ENCODE peak calls at places on chromosomes 4 and X, in six cellular contexts. M is HCT116, D is gastrocnemius medialis, Q is SK-N-SH, Y is H7, P is lung. J is an unnamed sample. For H3K27me3, the result is how much of the 10 kb centered on the place peaks cover.

GRCh38 chr4:81030617-81031388 is at the start of gene BMP3:
- DNase-seq in M (no peak), D (no peak), Q (no peak), Y (peak), P (peak), J (peak)

GRCh38 chrX:24264383-24264782 is 49.5 kb downstream of the SUPT20HL2 start:
- DNase-seq in M (no peak), D (no peak), Q (no peak), Y (no peak), P (no peak), J (no peak)

GRCh38 chrX:75273483-75273882 is 402 bp upstream of the UPRT start:
- DNase-seq in M (no peak), D (no peak), Q (no peak), Y (no peak), P (no peak), J (peak)

GRCh38 chr4:158811704-158812103 is 42.9 kb downstream of the FNIP2 start:
- DNase-seq in M (no peak), D (peak), Q (no peak), Y (no peak), P (no peak), J (peak)

GRCh38 chrX:136718091-136718490 is 62.6 kb downstream of the ARHGEF6 start:
- DNase-seq in M (no peak), D (no peak), Q (no peak), Y (no peak), P (no peak), J (no peak)

GRCh38 chr4:33369366-33369899 is 2649.3 kb downstream of the PCDH7 start:
- DNase-seq in M (peak), D (no peak), Q (no peak), Y (no peak), P (no peak), J (no peak)

GRCh38 chr4:41081847-41082246 is 132.5 kb downstream of the APBB2 start:
- DNase-seq in M (no peak), D (no peak), Q (no peak), Y (no peak), P (no peak), J (no peak)

GRCh38 chr4:84971319-84971932 is 4.9 kb upstream of the WDFY3 start:
- DNase-seq in M (peak), D (no peak), Q (peak), Y (peak), P (no peak), J (no peak)

GRCh38 chr4:169202143-169202699 is 68.5 kb downstream of the SH3RF1 start:
- DNase-seq in M (no peak), D (no peak), Q (no peak), Y (no peak), P (no peak), J (no peak)

GRCh38 chr4:118757761-118758213 is 72.6 kb downstream of the METTL14 start:
- DNase-seq in M (no peak), D (no peak), Q (no peak), Y (no peak), P (no peak), J (no peak)

GRCh38 chr4:87306056-87306455 is 16.6 kb downstream of the HSD17B13 start:
- DNase-seq in M (no peak), D (no peak), Q (no peak), Y (no peak), P (no peak), J (no peak)

GRCh38 chr4:81052119-81053068 is 21.9 kb downstream of the BMP3 start:
- DNase-seq in M (peak), D (no peak), Q (peak), Y (peak), P (peak), J (peak)

GRCh38 chr4:123577507-123577906 is 180.9 kb downstream of the SPRY1 start:
- DNase-seq in M (no peak), D (no peak), Q (no peak), Y (no peak), P (no peak), J (no peak)

GRCh38 chrX:84248226-84248625 is 60.2 kb upstream of the RPS6KA6 start:
- DNase-seq in M (no peak), D (no peak), Q (no peak), Y (no peak), P (no peak), J (no peak)

GRCh38 chrX:9327747-9328145 is 137.1 kb upstream of the TBL1X start:
- DNase-seq in M (no peak), D (no peak), Q (no peak), Y (no peak), P (no peak), J (no peak)

GRCh38 chrX:48999030-48999429 is 3.0 kb downstream of the GRIPAP1 start:
- DNase-seq in M (no peak), D (no peak), Q (no peak), Y (no peak), P (no peak), J (no peak)

GRCh38 chr4:86296865-86297264 is 63.0 kb downstream of the MAPK10 start:
- DNase-seq in M (no peak), D (no peak), Q (no peak), Y (peak), P (no peak), J (no peak)

GRCh38 chr4:184267673-184268573 is 50.2 kb upstream of the ENPP6 start:
- DNase-seq in M (peak), D (no peak), Q (no peak), Y (no peak), P (peak), J (peak)

GRCh38 chr4:23909671-23910070 is 19.8 kb upstream of the PPARGC1A start:
- DNase-seq in M (no peak), D (no peak), Q (no peak), Y (no peak), P (no peak), J (no peak)

GRCh38 chr4:36011381-36011780 is 232.9 kb downstream of the ARAP2 start:
- DNase-seq in M (no peak), D (no peak), Q (no peak), Y (no peak), P (no peak), J (no peak)

GRCh38 chr4:104128031-104128849 is 366.5 kb downstream of the CXXC4 start:
- DNase-seq in M (no peak), D (no peak), Q (no peak), Y (no peak), P (no peak), J (no peak)

GRCh38 chrX:71618303-71618721 is at the start of gene CXCR3:
- DNase-seq in M (no peak), D (no peak), Q (no peak), Y (no peak), P (peak), J (no peak)

GRCh38 chr4:2441393-2442174 is 22.8 kb downstream of the CFAP99 start:
- DNase-seq in M (peak), D (no peak), Q (peak), Y (peak), P (peak), J (peak)

GRCh38 chr4:139603576-139604387 is 47.8 kb upstream of the SETD7 start:
- DNase-seq in M (peak), D (no peak), Q (peak), Y (no peak), P (peak), J (peak)

GRCh38 chrX:38860106-38861013 is 59.1 kb downstream of the MID1IP1 start:
- DNase-seq in M (no peak), D (no peak), Q (no peak), Y (no peak), P (no peak), J (no peak)

GRCh38 chr4:42397635-42398447 is 553 bp downstream of the SHISA3 start:
- DNase-seq in M (no peak), D (no peak), Q (peak), Y (peak), P (no peak), J (no peak)

GRCh38 chrX:151552721-151553120 is 10.8 kb upstream of the PASD1 start:
- DNase-seq in M (no peak), D (no peak), Q (no peak), Y (no peak), P (no peak), J (no peak)

GRCh38 chr4:7491915-7492314 is 57.2 kb upstream of the PSAPL1 start:
- DNase-seq in M (no peak), D (no peak), Q (no peak), Y (no peak), P (no peak), J (no peak)

GRCh38 chr4:7485096-7485495 is 50.4 kb upstream of the PSAPL1 start:
- DNase-seq in M (no peak), D (no peak), Q (no peak), Y (no peak), P (no peak), J (no peak)

GRCh38 chr4:7486101-7486500 is 51.4 kb upstream of the PSAPL1 start:
- DNase-seq in M (no peak), D (no peak), Q (no peak), Y (no peak), P (no peak), J (no peak)

GRCh38 chr4:7487464-7487863 is 52.7 kb upstream of the PSAPL1 start:
- DNase-seq in M (no peak), D (no peak), Q (peak), Y (peak), P (no peak), J (no peak)

DNA sequence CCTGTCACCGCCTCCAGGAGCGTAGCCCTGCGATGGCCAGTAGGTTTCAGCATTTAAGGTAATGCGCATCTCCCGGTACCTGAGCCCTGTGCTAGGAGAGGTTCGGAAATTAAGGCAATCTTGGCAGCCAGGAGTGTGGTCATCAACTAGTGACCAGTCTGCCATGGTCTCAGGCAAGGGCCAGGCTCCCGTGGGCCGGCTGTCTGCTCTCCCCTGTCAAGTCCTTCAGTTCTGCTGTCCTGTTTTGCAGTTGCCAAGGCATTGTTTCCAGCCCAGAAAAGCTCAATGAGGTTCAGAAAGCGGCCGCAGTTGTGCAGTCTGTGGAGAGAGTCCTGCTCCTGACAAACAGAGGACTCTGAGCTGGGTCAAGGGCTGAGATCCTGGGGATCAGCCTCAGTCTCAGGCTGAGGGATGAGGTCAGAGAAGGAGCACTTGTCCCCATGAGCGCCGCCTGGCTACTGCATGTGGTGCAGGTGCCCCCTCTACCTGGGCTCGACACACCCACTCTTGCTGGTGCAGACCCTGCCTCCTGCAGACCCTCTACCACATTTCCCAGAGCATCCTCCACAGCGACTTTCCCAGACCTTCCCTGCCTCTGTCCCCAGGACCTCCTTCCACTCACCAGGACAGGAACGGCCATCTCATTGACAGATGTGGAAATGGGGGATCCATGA is 53.4 kb upstream of the PSAPL1 start:
- DNase-seq in M (no peak), D (no peak), Q (no peak), Y (peak), P (no peak), J (no peak)
- H3K27me3 ChIP-seq in M (under half), D (under half), Q (under half), Y (under half), P (under half), J (under half)

GRCh38 chr4:3874525-3875110 is 108.4 kb downstream of the ADRA2C start:
- DNase-seq in M (no peak), D (no peak), Q (no peak), Y (no peak), P (no peak), J (no peak)
- H3K27me3 ChIP-seq in M (under half), D (half or more), Q (under half), Y (under half), P (under half), J (under half)

DNA sequence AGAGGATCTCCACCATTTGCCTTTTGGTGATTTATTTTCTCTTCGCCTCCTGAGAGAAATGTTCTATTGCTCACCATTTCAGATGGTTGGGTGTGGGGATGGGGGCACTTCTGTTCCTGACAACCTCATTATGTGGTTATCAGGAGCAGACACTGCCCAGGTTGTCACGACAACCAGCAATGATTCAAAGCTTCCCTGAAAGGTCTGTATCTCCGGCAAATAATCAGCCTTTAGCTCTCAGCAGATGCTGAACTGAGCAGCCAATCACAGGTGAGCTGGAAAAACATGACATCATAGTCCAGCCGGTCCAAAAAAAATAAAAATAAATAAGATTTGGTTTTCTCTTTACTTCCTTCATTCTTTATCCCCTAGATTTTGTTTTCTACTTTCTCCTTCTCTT is 5.5 kb upstream of the PAK3 start:
- DNase-seq in M (no peak), D (no peak), Q (peak), Y (no peak), P (no peak), J (no peak)
- H3K27me3 ChIP-seq in M (under half), D (under half), Q (under half), Y (under half), P (under half), J (under half)

DNA sequence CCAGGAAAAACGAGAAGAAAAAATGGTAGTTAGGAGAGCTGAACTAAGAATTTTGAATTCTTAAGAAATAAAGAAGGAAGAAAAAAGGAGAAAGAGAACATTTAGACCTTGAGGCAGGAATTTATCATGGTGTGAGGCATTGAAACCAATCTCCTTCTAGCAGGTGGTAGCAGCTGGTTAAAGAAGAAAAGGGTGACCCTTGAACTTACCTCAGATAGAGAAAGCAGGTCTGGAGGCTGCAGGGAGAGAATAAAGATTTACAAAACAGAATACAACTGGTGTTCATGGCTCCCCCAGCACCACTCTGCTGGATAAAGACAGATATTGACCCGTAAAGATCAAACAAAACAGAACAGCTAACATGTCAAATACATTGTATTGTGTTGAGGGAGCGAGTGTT is 56.0 kb downstream of the NCAPG start:
- DNase-seq in M (no peak), D (no peak), Q (no peak), Y (no peak), P (no peak), J (no peak)
- H3K27me3 ChIP-seq in M (under half), D (under half), Q (under half), Y (under half), P (under half), J (under half)

DNA sequence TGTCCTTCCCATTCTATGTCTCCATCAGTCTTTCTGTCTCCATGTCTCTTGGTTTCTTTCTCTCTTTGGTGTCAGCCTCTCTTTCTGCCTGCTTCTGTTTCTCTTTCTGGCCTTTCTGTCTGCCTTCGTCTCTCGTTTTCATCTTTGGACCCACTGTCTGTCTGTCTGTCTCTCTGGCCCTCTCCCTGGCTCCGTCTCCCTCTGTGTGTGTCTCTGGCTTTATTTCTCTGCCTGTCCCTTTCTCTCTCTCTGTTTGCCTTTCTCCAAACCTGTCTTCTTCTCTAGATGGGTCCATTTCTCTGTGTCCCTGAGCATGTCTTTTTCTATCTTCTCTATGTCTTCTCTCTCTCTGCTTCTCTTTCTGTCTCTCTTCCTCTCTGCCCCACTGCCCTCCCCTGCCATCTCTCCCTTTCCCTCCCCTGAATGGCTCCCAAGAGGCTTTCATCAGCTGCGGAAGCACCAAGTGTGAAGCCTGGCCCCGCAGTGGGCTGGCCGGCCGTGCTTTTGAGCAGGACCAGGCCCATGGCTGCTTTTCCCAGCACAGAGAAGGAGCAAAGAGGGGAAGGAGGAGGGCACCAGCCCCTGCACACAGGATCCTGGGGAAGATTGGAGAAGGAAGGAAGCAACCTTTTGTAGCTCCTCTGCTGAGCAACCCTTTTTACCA is 57.4 kb downstream of the PJA1 start:
- DNase-seq in M (no peak), D (no peak), Q (no peak), Y (no peak), P (no peak), J (no peak)
- H3K27me3 ChIP-seq in M (under half), D (under half), Q (under half), Y (under half), P (under half), J (under half)

DNA sequence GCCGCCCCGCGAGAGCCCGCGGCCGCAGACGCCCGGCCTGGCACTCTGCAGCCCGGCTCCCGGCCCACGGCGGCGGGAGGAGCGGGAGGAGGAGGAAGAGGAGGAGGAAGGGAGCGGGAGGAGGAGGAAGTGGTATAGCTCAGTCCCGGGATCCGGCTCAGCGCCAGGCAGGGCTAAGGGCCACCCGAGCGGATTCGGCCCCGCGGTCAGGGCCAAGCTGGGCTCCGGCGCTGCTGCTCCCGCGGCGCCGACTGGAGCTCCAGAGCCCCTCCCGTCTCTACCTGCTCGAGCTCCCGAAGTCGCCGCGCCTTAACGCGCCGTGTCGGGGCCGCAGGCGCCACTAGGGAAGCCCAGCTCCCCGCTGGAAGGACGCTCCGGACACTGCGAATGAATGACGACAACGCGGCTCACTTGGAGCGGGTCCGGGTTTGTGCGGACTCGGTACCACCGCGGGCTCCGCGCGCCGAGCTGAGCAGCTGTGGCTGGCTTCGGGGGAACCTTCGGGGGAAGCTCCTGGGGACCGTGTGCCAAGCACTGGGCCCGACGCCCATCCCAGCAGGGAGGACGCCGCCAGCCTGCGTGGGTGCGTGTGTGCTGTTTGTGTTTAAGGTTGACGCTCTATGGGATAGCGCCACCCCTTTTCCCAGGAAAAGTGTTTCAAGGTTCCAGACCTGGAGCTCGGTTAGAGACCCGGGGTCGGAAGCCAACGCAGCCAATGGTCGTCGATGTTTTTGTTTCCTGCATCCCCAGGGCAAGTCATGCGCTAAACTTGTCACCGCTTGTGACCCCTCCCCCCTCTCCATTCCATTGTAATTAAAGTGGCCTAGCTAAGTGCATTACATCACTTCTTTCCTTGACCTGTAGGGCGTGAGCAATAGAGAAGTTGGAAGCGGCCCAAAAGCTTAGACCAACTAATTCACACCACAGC is at the start of gene TBC1D9:
- DNase-seq in M (peak), D (peak), Q (peak), Y (peak), P (peak), J (peak)
- H3K27me3 ChIP-seq in M (under half), D (under half), Q (under half), Y (half or more), P (under half), J (under half)

DNA sequence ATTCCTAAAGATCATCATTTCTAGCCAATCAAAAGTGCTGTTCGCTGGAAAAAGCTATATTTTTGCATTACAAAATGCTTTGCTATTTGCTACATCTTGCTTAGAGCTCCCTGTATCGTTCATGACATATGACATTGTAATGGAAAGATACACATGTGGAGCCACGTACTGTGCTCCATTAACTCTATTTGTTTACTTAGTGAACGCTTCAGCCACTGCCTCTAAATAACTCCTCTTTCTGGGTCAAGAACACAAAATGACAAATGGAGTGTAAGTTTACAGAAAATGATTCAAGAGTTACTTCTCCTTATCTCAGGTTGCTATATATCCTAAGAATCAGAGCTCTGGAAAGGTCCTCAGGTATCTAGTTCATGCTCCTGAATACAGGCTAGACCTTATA is 329.1 kb upstream of the SMIM31 start:
- DNase-seq in M (no peak), D (no peak), Q (no peak), Y (no peak), P (no peak), J (no peak)
- H3K27me3 ChIP-seq in M (under half), D (under half), Q (under half), Y (under half), P (under half), J (under half)

GRCh38 chr4:173535165-173535737 is 5.2 kb upstream of the HAND2 start:
- DNase-seq in M (no peak), D (no peak), Q (no peak), Y (no peak), P (no peak), J (no peak)
- H3K27me3 ChIP-seq in M (under half), D (half or more), Q (under half), Y (half or more), P (under half), J (half or more)

GRCh38 chr4:7659429-7660175 is 224.9 kb upstream of the PSAPL1 start:
- DNase-seq in M (no peak), D (no peak), Q (no peak), Y (no peak), P (no peak), J (no peak)
- H3K27me3 ChIP-seq in M (under half), D (under half), Q (under half), Y (under half), P (under half), J (under half)

GRCh38 chr4:30721353-30722091 is 1.4 kb downstream of the PCDH7 start:
- DNase-seq in M (no peak), D (no peak), Q (peak), Y (peak), P (no peak), J (peak)
- H3K27me3 ChIP-seq in M (under half), D (half or more), Q (half or more), Y (half or more), P (under half), J (half or more)

J was measured in colonic mucosa.